ENCODE peak calls at places on chromosome 6, in six cellular contexts. X, M, Z, R, D and E are unnamed samples.

GRCh38 chr6:145569140-145569539 is 166.2 kb downstream of the EPM2A start:
- DNase-seq in X (no peak), M (no peak), Z (no peak), R (no peak), D (peak), E (no peak)

GRCh38 chr6:109939654-109940053 is 38.5 kb upstream of the GPR6 start:
- DNase-seq in X (no peak), M (no peak), Z (no peak), R (no peak), D (no peak), E (no peak)

GRCh38 chr6:136587527-136587926 is 37.3 kb upstream of the MAP7 start:
- DNase-seq in X (no peak), M (no peak), Z (no peak), R (no peak), D (no peak), E (no peak)

GRCh38 chr6:163712569-163712966 is 298.1 kb downstream of the QKI start:
- DNase-seq in X (no peak), M (no peak), Z (no peak), R (no peak), D (no peak), E (no peak)

GRCh38 chr6:158460602-158461092 is 99.2 kb upstream of the TMEM181 start:
- DNase-seq in X (no peak), M (no peak), Z (no peak), R (no peak), D (peak), E (no peak)

GRCh38 chr6:24229694-24230093 is 103.7 kb downstream of the NRSN1 start:
- DNase-seq in X (no peak), M (no peak), Z (no peak), R (no peak), D (no peak), E (no peak)

GRCh38 chr6:106360989-106361430 is 493 bp downstream of the CRYBG1 start:
- DNase-seq in X (peak), M (peak), Z (no peak), R (peak), D (no peak), E (peak)

GRCh38 chr6:34391711-34392496 is 565 bp downstream of the NUDT3 start:
- DNase-seq in X (peak), M (peak), Z (peak), R (peak), D (no peak), E (peak)

GRCh38 chr6:159106627-159107241 is 61.9 kb upstream of the TAGAP start:
- DNase-seq in X (peak), M (peak), Z (no peak), R (peak), D (no peak), E (peak)

GRCh38 chr6:135311446-135312200 is 130.5 kb downstream of the MYB start:
- DNase-seq in X (no peak), M (no peak), Z (no peak), R (no peak), D (no peak), E (no peak)

GRCh38 chr6:142313284-142313683 is 11.5 kb downstream of the ADGRG6 start:
- DNase-seq in X (no peak), M (no peak), Z (no peak), R (no peak), D (no peak), E (no peak)

GRCh38 chr6:78483546-78483945 is 383.8 kb upstream of the IRAK1BP1 start:
- DNase-seq in X (no peak), M (no peak), Z (no peak), R (no peak), D (no peak), E (no peak)

GRCh38 chr6:94341173-94341572 is 921.8 kb upstream of the EPHA7 start:
- DNase-seq in X (no peak), M (no peak), Z (no peak), R (no peak), D (no peak), E (no peak)

GRCh38 chr6:52162940-52163908 is 23.0 kb upstream of the IL17A start:
- DNase-seq in X (no peak), M (no peak), Z (peak), R (no peak), D (no peak), E (peak)

GRCh38 chr6:167779123-167779992 is 47.4 kb upstream of the AFDN start:
- DNase-seq in X (no peak), M (no peak), Z (no peak), R (peak), D (no peak), E (no peak)

GRCh38 chr6:20253021-20253420 is 40.8 kb upstream of the MBOAT1 start:
- DNase-seq in X (no peak), M (no peak), Z (no peak), R (no peak), D (no peak), E (no peak)

GRCh38 chr6:37048851-37049734 is 43.6 kb downstream of the FGD2 start:
- DNase-seq in X (peak), M (peak), Z (no peak), R (peak), D (peak), E (no peak)

GRCh38 chr6:166379103-166379586 is 3.6 kb downstream of the MPC1 start:
- DNase-seq in X (no peak), M (no peak), Z (no peak), R (no peak), D (no peak), E (no peak)

GRCh38 chr6:46014511-46015118 is 1.0 kb downstream of the CLIC5 start:
- DNase-seq in X (no peak), M (no peak), Z (no peak), R (peak), D (no peak), E (peak)

DNA sequence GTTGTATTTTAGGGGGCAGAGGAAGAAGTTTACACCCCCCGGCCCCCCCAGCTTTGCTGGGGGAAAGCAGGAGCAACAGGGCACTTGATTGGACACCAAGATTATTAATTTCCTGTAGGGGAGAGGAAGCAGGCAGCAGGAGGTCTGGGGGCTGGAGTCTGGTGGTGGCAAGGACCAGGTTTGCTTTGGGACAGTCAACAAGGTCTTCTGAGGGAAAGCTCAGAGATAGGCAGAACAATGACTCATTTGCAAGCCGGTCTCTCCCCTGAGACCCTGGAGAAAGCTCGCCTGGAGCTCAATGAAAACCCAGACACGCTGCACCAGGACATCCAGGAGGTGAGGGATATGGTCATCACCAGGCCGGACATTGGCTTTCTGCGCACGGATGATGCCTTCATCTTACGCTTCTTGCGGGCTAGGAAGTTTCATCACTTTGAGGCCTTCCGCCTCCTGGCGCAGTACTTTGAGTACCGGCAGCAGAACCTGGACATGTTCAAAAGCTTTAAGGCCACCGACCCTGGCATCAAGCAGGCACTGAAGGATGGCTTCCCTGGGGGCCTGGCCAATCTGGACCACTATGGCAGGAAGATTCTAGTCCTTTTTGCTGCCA is 1.6 kb downstream of the CLVS2 start:
- DNase-seq in X (no peak), M (no peak), Z (no peak), R (no peak), D (no peak), E (no peak)
- H3K4me3 ChIP-seq in X (no peak), M (no peak), Z (no peak), R (no peak), D (no peak), E (no peak)

GRCh38 chr6:118377711-118378414 is 170.2 kb upstream of the PLN start:
- DNase-seq in X (no peak), M (no peak), Z (no peak), R (no peak), D (no peak), E (no peak)
- H3K4me3 ChIP-seq in X (no peak), M (no peak), Z (no peak), R (no peak), D (no peak), E (no peak)

DNA sequence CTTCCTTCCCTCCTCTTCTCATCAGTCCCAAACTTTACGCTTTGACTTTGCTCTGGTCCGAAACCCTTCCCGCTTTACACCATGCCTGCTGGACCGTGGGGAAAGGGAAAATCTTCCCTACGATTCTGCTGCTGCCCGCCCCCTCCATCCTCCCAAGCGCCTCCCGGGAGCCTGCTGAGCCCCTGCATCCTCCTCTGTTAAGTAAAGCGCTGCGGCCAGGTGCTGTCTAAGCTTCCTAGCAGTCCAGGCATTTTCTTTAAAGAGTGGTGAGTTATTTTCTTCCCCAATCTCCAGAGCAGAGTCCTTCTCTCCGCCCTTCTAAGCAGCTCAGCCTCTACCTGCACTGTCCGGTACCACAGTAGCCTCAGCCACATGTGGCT is 376.3 kb downstream of the RNGTT start:
- DNase-seq in X (no peak), M (no peak), Z (no peak), R (no peak), D (no peak), E (no peak)
- H3K4me3 ChIP-seq in X (no peak), M (no peak), Z (no peak), R (no peak), D (no peak), E (no peak)

GRCh38 chr6:169141706-169142705 is 111.6 kb downstream of the THBS2 start:
- DNase-seq in X (no peak), M (no peak), Z (no peak), R (peak), D (no peak), E (no peak)
- H3K4me3 ChIP-seq in X (no peak), M (no peak), Z (no peak), R (no peak), D (no peak), E (no peak)

GRCh38 chr6:122829456-122829855 is 40.4 kb downstream of the SMPDL3A start:
- DNase-seq in X (no peak), M (no peak), Z (no peak), R (no peak), D (no peak), E (no peak)

GRCh38 chr6:122831511-122831910 is 42.5 kb downstream of the SMPDL3A start:
- DNase-seq in X (no peak), M (no peak), Z (no peak), R (no peak), D (no peak), E (no peak)

GRCh38 chr6:122832515-122833228 is 43.6 kb downstream of the SMPDL3A start:
- DNase-seq in X (no peak), M (no peak), Z (no peak), R (no peak), D (no peak), E (no peak)

GRCh38 chr6:122838060-122838780 is 49.2 kb downstream of the SMPDL3A start:
- DNase-seq in X (no peak), M (no peak), Z (no peak), R (no peak), D (no peak), E (peak)

GRCh38 chr6:122833229-122833556 is 44.1 kb downstream of the SMPDL3A start:
- DNase-seq in X (no peak), M (no peak), Z (no peak), R (no peak), D (no peak), E (no peak)
- H3K4me3 ChIP-seq in X (no peak), M (no peak), Z (no peak), R (no peak), D (no peak), E (no peak)

GRCh38 chr6:81750201-81750600 is 2.3 kb downstream of the TENT5A start:
- DNase-seq in X (no peak), M (no peak), Z (no peak), R (no peak), D (no peak), E (no peak)
- H3K4me3 ChIP-seq in X (no peak), M (no peak), Z (no peak), R (peak), D (peak), E (peak)

DNA sequence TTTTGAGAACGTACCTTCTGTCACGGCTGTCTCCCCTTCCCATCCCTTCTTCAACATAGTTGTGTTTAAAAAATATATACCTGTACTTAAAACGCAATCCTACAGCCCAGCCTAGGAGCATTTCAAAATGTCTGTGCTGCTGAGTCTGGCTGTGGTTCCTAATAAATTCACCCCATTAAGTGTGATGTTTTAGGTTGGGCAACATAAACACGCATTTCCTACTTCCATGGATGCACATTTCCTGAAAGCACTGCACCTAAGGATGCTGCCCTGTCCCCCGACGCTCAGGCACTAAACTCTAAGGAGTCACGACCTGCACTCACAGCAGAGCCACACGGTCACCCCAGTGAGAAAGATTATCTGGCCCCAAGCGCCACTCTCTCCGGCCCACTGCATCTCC is 1.2 kb downstream of the REV3L start:
- DNase-seq in X (no peak), M (peak), Z (no peak), R (no peak), D (no peak), E (no peak)
- H3K4me3 ChIP-seq in X (peak), M (peak), Z (peak), R (peak), D (peak), E (peak)

GRCh38 chr6:26576929-26577719 is 19.6 kb upstream of the ABT1 start:
- DNase-seq in X (no peak), M (peak), Z (peak), R (peak), D (no peak), E (peak)

GRCh38 chr6:26575494-26575939 is 21.2 kb upstream of the ABT1 start:
- DNase-seq in X (no peak), M (no peak), Z (no peak), R (no peak), D (no peak), E (no peak)

GRCh38 chr6:26577720-26578072 is 19.1 kb upstream of the ABT1 start:
- DNase-seq in X (no peak), M (no peak), Z (no peak), R (peak), D (no peak), E (no peak)

GRCh38 chr6:26578279-26578678 is 18.5 kb upstream of the ABT1 start:
- DNase-seq in X (no peak), M (no peak), Z (no peak), R (no peak), D (no peak), E (no peak)

GRCh38 chr6:26576407-26576843 is 20.3 kb upstream of the ABT1 start:
- DNase-seq in X (no peak), M (no peak), Z (no peak), R (no peak), D (no peak), E (peak)
- H3K4me3 ChIP-seq in X (no peak), M (peak), Z (peak), R (no peak), D (peak), E (peak)